ENCODE peak calls at places on chromosomes 4 and X, in seven cellular contexts. N is amniotic stem cell; Q is activated T-helper 9 cell treated with anti-CD3 and anti-CD28 coated beads, Interleukin-2, amount 50 U/mL, for 16 hours; A is activated T-cell treated with anti-CD3 and anti-CD28 coated beads for 1 hour; W is SHP77; L is C1 segment of cervical spinal cord; P is EL. Z is an unnamed sample.

GRCh38 chr4:9825049-9825448 is 43.6 kb downstream of the DRD5 start:
- DNase-seq in N (no peak), Q (no peak), A (no peak), W (no peak), L (no peak), P (no peak), Z (no peak)

GRCh38 chr4:77232653-77233052 is 75.6 kb downstream of the CCNG2 start:
- DNase-seq in N (no peak), Q (no peak), A (no peak), W (no peak), L (no peak), P (no peak), Z (no peak)

GRCh38 chr4:6487466-6487865 is 15.1 kb upstream of the PPP2R2C start:
- DNase-seq in N (no peak), Q (no peak), A (no peak), W (no peak), L (no peak), P (no peak), Z (no peak)

GRCh38 chrX:24054182-24055042 is at the start of gene EIF2S3:
- DNase-seq in N (peak), Q (peak), A (peak), W (peak), L (peak), P (peak), Z (peak)

GRCh38 chr4:18020145-18020670 is 1.3 kb downstream of the LCORL start:
- DNase-seq in N (no peak), Q (no peak), A (no peak), W (no peak), L (no peak), P (peak), Z (no peak)

GRCh38 chr4:39106011-39106410 is 44.0 kb downstream of the KLHL5 start:
- DNase-seq in N (no peak), Q (no peak), A (no peak), W (no peak), L (no peak), P (no peak), Z (no peak)

GRCh38 chr4:5979981-5980380 is 38.2 kb downstream of the C4orf50 start:
- DNase-seq in N (no peak), Q (no peak), A (no peak), W (no peak), L (no peak), P (peak), Z (no peak)

GRCh38 chr4:117831060-117831683 is 203.1 kb upstream of the NDST3 start:
- DNase-seq in N (no peak), Q (no peak), A (no peak), W (no peak), L (no peak), P (no peak), Z (no peak)

GRCh38 chr4:178198691-178199090 is 756.5 kb upstream of the AGA start:
- DNase-seq in N (no peak), Q (no peak), A (no peak), W (no peak), L (no peak), P (peak), Z (no peak)

GRCh38 chr4:75327804-75328512 is 186.2 kb downstream of the RCHY1 start:
- DNase-seq in N (no peak), Q (no peak), A (no peak), W (no peak), L (no peak), P (peak), Z (no peak)

GRCh38 chr4:175090116-175090515 is 172.0 kb downstream of the ADAM29 start:
- DNase-seq in N (no peak), Q (no peak), A (no peak), W (peak), L (no peak), P (no peak), Z (no peak)